ENCODE peak calls at places on chromosomes 16 and 17, in eight cellular contexts. X is PC-9, R is PC-3, H is fibroblast of lung, P is GM23248, C is neural progenitor cell, Y is mammary epithelial cell, B is DND-41. V is an unnamed sample.
A peak's percentile ranks its signal among the peaks of the same experiment; 100 is the strongest.

GRCh38 chr16:2840914-2841313 is 10.8 kb downstream of the ZG16B start:
- DNase-seq in Y (no peak), X (no peak), R (no peak), P (no peak), C (no peak), B (no peak), H (no peak), V (no peak)

GRCh38 chr17:10844667-10845387 is 6.9 kb upstream of the PIRT start:
- DNase-seq in C (peak; percentile 81), P (peak; percentile 77), R (peak; percentile 61), H (peak; percentile 37), X (no peak), B (peak; percentile 74), Y (peak; percentile 22), V (no peak)

GRCh38 chr17:8285270-8286181 is 2.9 kb upstream of the RANGRF start:
- DNase-seq in R (no peak), X (no peak), B (no peak), H (no peak), C (no peak), P (no peak), Y (no peak), V (no peak)

GRCh38 chr17:32261521-32261792 is 4.2 kb upstream of the RHBDL3 start:
- DNase-seq in C (no peak), Y (no peak), X (no peak), P (no peak), B (no peak), H (peak; percentile 35), R (no peak), V (no peak)

GRCh38 chr16:14958323-14958600 is 16.6 kb upstream of the PDXDC1 start:
- DNase-seq in R (no peak), B (no peak), P (no peak), C (no peak), X (no peak), H (no peak), Y (no peak), V (no peak)

GRCh38 chr17:61401280-61402072 is 1.8 kb downstream of the TBX2 start:
- DNase-seq in B (no peak), C (peak; percentile 21), R (no peak), Y (no peak), H (peak; percentile 41), X (no peak), P (peak; percentile 49), V (no peak)

GRCh38 chr17:39744836-39745215 is 7.1 kb downstream of the GRB7 start:
- DNase-seq in X (no peak), H (no peak), Y (no peak), P (no peak), R (no peak), B (no peak), C (no peak), V (no peak)

GRCh38 chr17:4187076-4187475 is 44.1 kb downstream of the CYB5D2 start:
- DNase-seq in H (no peak), P (no peak), X (no peak), B (no peak), R (no peak), C (peak; percentile 20), Y (peak; percentile 99), V (no peak)

GRCh38 chr17:28849281-28849680 is 5.5 kb upstream of the ERAL1 start:
- DNase-seq in H (no peak), B (no peak), C (no peak), X (no peak), Y (no peak), R (no peak), P (peak; percentile 33), V (no peak)

GRCh38 chr17:60573139-60573975 is 26.6 kb upstream of the PPM1D start:
- DNase-seq in H (peak; percentile 91), C (no peak), X (no peak), Y (no peak), R (no peak), B (no peak), P (peak; percentile 68), V (no peak)

GRCh38 chr17:78247304-78247703 is 15.9 kb downstream of the TMEM235 start:
- DNase-seq in P (no peak), C (no peak), H (no peak), Y (no peak), X (no peak), B (no peak), R (no peak), V (no peak)

GRCh38 chr17:13074026-13074425 is 56.2 kb upstream of the ELAC2 start:
- DNase-seq in R (peak; percentile 65), H (no peak), B (no peak), P (peak; percentile 93), Y (peak; percentile 48), X (no peak), C (no peak), V (no peak)

GRCh38 chr17:45372325-45372869 is 55.6 kb upstream of the MAP3K14 start:
- DNase-seq in B (no peak), H (no peak), Y (no peak), X (peak; percentile 68), C (no peak), P (peak; percentile 54), R (peak; percentile 43), V (no peak)

GRCh38 chr17:21510686-21511367 is 134.7 kb downstream of the KCNJ12 start:
- DNase-seq in H (no peak), Y (no peak), X (no peak), C (peak; percentile 24), R (no peak), B (no peak), P (no peak), V (no peak)

GRCh38 chr17:66306413-66306812 is 4.0 kb downstream of the PRKCA start:
- DNase-seq in Y (peak; percentile 19), R (no peak), B (no peak), C (no peak), H (peak; percentile 70), P (peak; percentile 45), X (no peak), V (no peak)

GRCh38 chr17:81821603-81822311 is 11.3 kb downstream of the MCRIP1 start:
- DNase-seq in R (peak; percentile 69), C (no peak), Y (peak; percentile 54), B (peak; percentile 87), H (peak; percentile 14), X (no peak), P (peak; percentile 84), V (no peak)

GRCh38 chr17:8253801-8254200 is 4.7 kb downstream of the PFAS start:
- DNase-seq in B (no peak), P (no peak), X (no peak), C (peak; percentile 18), Y (no peak), H (peak; percentile 2), R (no peak), V (no peak)

GRCh38 chr17:81448960-81449359 is 53.7 kb downstream of the BAHCC1 start:
- DNase-seq in Y (no peak), X (no peak), P (no peak), C (no peak), R (no peak), B (no peak), H (no peak), V (no peak)

GRCh38 chr16:28846080-28846932 is at the start of gene TUFM:
- DNase-seq in C (peak; percentile 99), Y (peak; percentile 98), H (peak; percentile 98), B (peak; percentile 99), P (peak; percentile 99), X (peak; percentile 97), R (peak; percentile 95), V (peak; percentile 90)
- TF ChIP-seq EZH2 in C (no peak), Y (no peak), H (no peak), B (no peak), P (no peak), X (no peak), R (no peak), V (no peak)

DNA sequence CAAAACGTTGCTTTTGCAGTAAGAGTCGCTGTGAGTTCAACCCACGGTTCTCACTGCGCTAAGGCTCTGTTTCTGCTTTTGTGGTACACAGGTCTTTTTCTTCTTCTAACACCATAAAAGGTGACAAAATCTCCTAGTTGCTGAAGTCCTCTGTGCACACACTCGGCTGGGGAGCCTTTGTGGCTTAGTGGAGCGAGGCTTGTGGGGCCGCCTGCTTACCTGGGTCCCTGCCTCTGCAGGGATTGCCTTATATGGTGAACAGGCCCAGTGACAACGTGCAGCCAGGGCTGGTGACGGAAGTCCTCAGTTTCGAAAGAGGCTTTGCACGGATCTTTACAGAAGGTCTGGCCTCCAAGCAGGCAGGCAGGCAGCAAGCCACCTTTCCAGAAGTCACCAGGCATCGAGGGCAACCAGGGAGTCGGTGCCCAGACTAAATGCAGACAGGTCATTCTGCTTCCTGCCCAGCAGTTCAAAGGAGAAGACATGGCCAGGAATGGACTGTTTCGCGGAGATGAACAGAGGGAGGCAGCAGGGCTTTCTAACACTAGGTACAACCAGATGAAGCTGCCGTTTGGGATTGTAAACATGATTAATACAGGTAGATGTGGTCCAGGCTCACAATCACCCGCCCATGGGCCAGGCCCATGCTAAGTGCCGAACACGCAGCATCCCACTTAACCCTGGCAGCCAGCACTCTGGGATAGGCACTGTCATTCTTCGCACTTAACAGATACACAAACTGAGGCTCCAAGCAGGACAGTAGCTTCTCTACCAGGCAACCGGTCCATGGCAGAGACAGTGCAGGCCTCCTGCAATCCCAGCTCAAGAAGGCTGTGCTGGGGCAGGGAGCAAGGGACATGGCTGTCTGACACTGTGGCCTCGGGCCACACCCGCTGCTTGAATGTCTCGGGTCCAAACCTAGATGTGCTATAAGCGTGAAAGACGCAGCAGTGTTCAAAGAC is 10.7 kb upstream of the MEAK7 start:
- DNase-seq in H (no peak), C (peak; percentile 50), P (no peak), R (no peak), X (peak; percentile 55), B (no peak), Y (no peak), V (no peak)
- TF ChIP-seq EZH2 in H (no peak), C (no peak), P (no peak), R (no peak), X (no peak), B (no peak), Y (no peak), V (no peak)

GRCh38 chr16:49851468-49851787 is 4.5 kb downstream of the ZNF423 start:
- DNase-seq in B (no peak), R (no peak), Y (no peak), C (no peak), P (no peak), X (no peak), H (no peak), V (no peak)
- TF ChIP-seq EZH2 in B (no peak), R (no peak), Y (no peak), C (no peak), P (no peak), X (no peak), H (no peak), V (no peak)

GRCh38 chr17:378068-378467 is 25.5 kb upstream of the RPH3AL start:
- DNase-seq in B (no peak), R (no peak), C (peak; percentile 42), H (no peak), X (no peak), Y (no peak), P (no peak), V (no peak)

GRCh38 chr17:379531-380200 is 27.1 kb upstream of the RPH3AL start:
- DNase-seq in Y (peak; percentile 27), R (no peak), C (no peak), H (no peak), X (no peak), P (no peak), B (no peak), V (no peak)

GRCh38 chr17:373616-374225 is 21.1 kb upstream of the RPH3AL start:
- DNase-seq in C (no peak), R (peak; percentile 58), H (no peak), X (no peak), Y (peak; percentile 40), P (peak; percentile 38), B (no peak), V (no peak)

GRCh38 chr17:372157-373152 is 19.8 kb upstream of the RPH3AL start:
- DNase-seq in Y (no peak), P (no peak), R (no peak), C (no peak), B (no peak), X (no peak), H (no peak), V (no peak)

GRCh38 chr17:376936-377863 is 24.6 kb upstream of the RPH3AL start:
- DNase-seq in B (peak; percentile 14), X (no peak), C (peak; percentile 32), R (no peak), P (peak; percentile 50), H (peak; percentile 22), Y (no peak), V (no peak)
- TF ChIP-seq EZH2 in B (no peak), X (no peak), C (no peak), R (no peak), P (no peak), H (no peak), Y (no peak), V (no peak)

V was measured in SK-N-MC.